ENCODE peak calls at places on chromosomes 13 and 19, in six cellular contexts. R is effector CD4-positive, alpha-beta T cell; M is ELF-1; W is GM03348; I is GM12865; S is HEK293T. Q is an unnamed sample.

GRCh38 chr13:79581870-79582315 is 100.9 kb downstream of the NDFIP2 start:
- DNase-seq in R (no peak), M (peak), W (peak), I (no peak), S (no peak), Q (no peak)

GRCh38 chr19:44643605-44644390 is at the start of gene PVR:
- DNase-seq in R (no peak), M (peak), W (peak), I (peak), S (peak), Q (peak)

GRCh38 chr19:55206664-55207500 is 2.4 kb downstream of the PTPRH start:
- DNase-seq in R (no peak), M (peak), W (peak), I (no peak), S (peak), Q (peak)

GRCh38 chr19:58518261-58519086 is 1.1 kb downstream of the ZBTB45 start:
- DNase-seq in R (no peak), M (no peak), W (peak), I (peak), S (no peak), Q (no peak)

GRCh38 chr13:32824671-32825070 is 191.6 kb upstream of the KL start:
- DNase-seq in R (no peak), M (peak), W (peak), I (no peak), S (no peak), Q (no peak)

GRCh38 chr13:109419896-109420295 is 366.5 kb downstream of the IRS2 start:
- DNase-seq in R (no peak), M (no peak), W (no peak), I (no peak), S (no peak), Q (no peak)

GRCh38 chr13:99393791-99394735 is 86.9 kb upstream of the GPR183 start:
- DNase-seq in R (no peak), M (no peak), W (no peak), I (no peak), S (no peak), Q (no peak)

GRCh38 chr19:48501446-48501960 is 10.1 kb downstream of the LMTK3 start:
- DNase-seq in R (peak), M (peak), W (no peak), I (no peak), S (peak), Q (peak)

GRCh38 chr19:29872224-29872731 is 60.5 kb downstream of the CCNE1 start:
- DNase-seq in R (no peak), M (peak), W (peak), I (peak), S (no peak), Q (no peak)

GRCh38 chr19:58154287-58154678 is 3.7 kb upstream of the ZNF329 start:
- DNase-seq in R (no peak), M (peak), W (peak), I (no peak), S (no peak), Q (peak)

GRCh38 chr19:8500158-8500557 is 2.3 kb downstream of the PRAM1 start:
- DNase-seq in R (no peak), M (peak), W (no peak), I (no peak), S (no peak), Q (no peak)

GRCh38 chr13:41004875-41005693 is 14.0 kb downstream of the ELF1 start:
- DNase-seq in R (no peak), M (no peak), W (no peak), I (peak), S (no peak), Q (no peak)

GRCh38 chr19:43618921-43619261 is 538 bp downstream of the ZNF428 start:
- DNase-seq in R (no peak), M (no peak), W (peak), I (peak), S (peak), Q (no peak)

GRCh38 chr19:5808120-5808816 is 3.4 kb downstream of the NRTN start:
- DNase-seq in R (no peak), M (no peak), W (no peak), I (no peak), S (no peak), Q (no peak)

GRCh38 chr13:113646376-113646775 is 11.6 kb downstream of the ATP4B start:
- DNase-seq in R (no peak), M (no peak), W (no peak), I (no peak), S (no peak), Q (no peak)

GRCh38 chr19:8611391-8611883 is 922 bp upstream of the ADAMTS10 start:
- DNase-seq in R (no peak), M (no peak), W (no peak), I (no peak), S (no peak), Q (no peak)